ENCODE peak calls at places on chromosomes 12 and 14, in ten cellular contexts. B is A549, F is upper lobe of left lung, I is suprapubic skin, E is HepG2, Y is transverse colon, Z is H1, R is GM12878, T is sigmoid colon, J is ovary. O is an unnamed sample.

GRCh38 chr14:56659964-56660551 is 80.5 kb downstream of the TMEM260 start:
- DNase-seq in B (peak), F (no peak), I (no peak), E (peak), Y (no peak), Z (no peak), R (no peak), T (no peak), J (no peak), O (peak)

GRCh38 chr14:81582420-81582819 is 48.8 kb upstream of the SEL1L start:
- DNase-seq in B (no peak), F (no peak), I (no peak), E (no peak), Y (no peak), Z (no peak), R (no peak), T (no peak), J (no peak), O (no peak)

GRCh38 chr12:124396544-124397398 is 101.9 kb downstream of the RFLNA start:
- DNase-seq in B (no peak), F (no peak), I (no peak), E (no peak), Y (peak), Z (no peak), R (no peak), T (peak), J (peak), O (peak)

GRCh38 chr14:105193916-105194782 is 13.0 kb upstream of the NUDT14 start:
- DNase-seq in B (no peak), F (no peak), I (no peak), E (no peak), Y (no peak), Z (no peak), R (no peak), T (no peak), J (no peak), O (no peak)

GRCh38 chr12:107992870-107993451 is 136.1 kb upstream of the WSCD2 start:
- DNase-seq in B (peak), F (no peak), I (no peak), E (peak), Y (no peak), Z (peak), R (peak), T (no peak), J (no peak), O (peak)

GRCh38 chr14:52220924-52221802 is 46.3 kb upstream of the PTGDR start:
- DNase-seq in B (no peak), F (no peak), I (no peak), E (no peak), Y (no peak), Z (no peak), R (no peak), T (no peak), J (no peak), O (no peak)

GRCh38 chr12:115691123-115691522 is 586.4 kb downstream of the MED13L start:
- DNase-seq in B (no peak), F (no peak), I (no peak), E (no peak), Y (no peak), Z (no peak), R (no peak), T (no peak), J (no peak), O (no peak)

GRCh38 chr12:32069071-32069470 is 37.6 kb upstream of the BICD1 start:
- DNase-seq in B (peak), F (no peak), I (no peak), E (peak), Y (no peak), Z (no peak), R (no peak), T (no peak), J (no peak), O (no peak)

GRCh38 chr12:56151672-56152131 is 685 bp upstream of the MYL6B start:
- DNase-seq in B (peak), F (peak), I (no peak), E (peak), Y (peak), Z (peak), R (no peak), T (no peak), J (peak), O (peak)

GRCh38 chr12:42568952-42569916 is 20.3 kb downstream of the PRICKLE1 start:
- DNase-seq in B (no peak), F (no peak), I (no peak), E (peak), Y (no peak), Z (no peak), R (peak), T (no peak), J (no peak), O (no peak)

GRCh38 chr14:67418368-67419174 is 6.6 kb upstream of the PLEK2 start:
- DNase-seq in B (no peak), F (no peak), I (no peak), E (no peak), Y (peak), Z (no peak), R (no peak), T (peak), J (no peak), O (peak)

GRCh38 chr14:75884198-75884611 is 97.6 kb downstream of the TGFB3 start:
- DNase-seq in B (no peak), F (no peak), I (no peak), E (no peak), Y (no peak), Z (no peak), R (no peak), T (no peak), J (no peak), O (no peak)

GRCh38 chr14:32625211-32625610 is 296.1 kb downstream of the AKAP6 start:
- DNase-seq in B (no peak), F (no peak), I (no peak), E (no peak), Y (no peak), Z (no peak), R (no peak), T (no peak), J (no peak), O (no peak)

GRCh38 chr14:32085845-32086383 is 8.8 kb downstream of the ARHGAP5 start:
- DNase-seq in B (no peak), F (no peak), I (no peak), E (no peak), Y (no peak), Z (no peak), R (no peak), T (no peak), J (no peak), O (no peak)

GRCh38 chr14:29757188-29757680 is 170.4 kb downstream of the PRKD1 start:
- DNase-seq in B (no peak), F (no peak), I (no peak), E (no peak), Y (no peak), Z (no peak), R (no peak), T (no peak), J (no peak), O (no peak)

GRCh38 chr12:114405199-114405448 is 820 bp downstream of the TBX5 start:
- DNase-seq in B (no peak), F (no peak), I (no peak), E (no peak), Y (no peak), Z (no peak), R (no peak), T (no peak), J (no peak), O (no peak)

GRCh38 chr12:43107401-43107800 is 444.6 kb downstream of the ADAMTS20 start:
- DNase-seq in B (no peak), F (no peak), I (no peak), E (no peak), Y (no peak), Z (no peak), R (no peak), T (no peak), J (no peak), O (no peak)

GRCh38 chr14:34997762-34998161 is 15.0 kb downstream of the SRP54 start:
- DNase-seq in B (no peak), F (no peak), I (no peak), E (no peak), Y (no peak), Z (no peak), R (no peak), T (no peak), J (no peak), O (no peak)

GRCh38 chr12:54932691-54933090 is 51.9 kb downstream of the TESPA1 start:
- DNase-seq in B (no peak), F (no peak), I (no peak), E (no peak), Y (no peak), Z (no peak), R (no peak), T (no peak), J (no peak), O (peak)

GRCh38 chr12:90953956-90954421 is 987 bp downstream of the CCER1 start:
- DNase-seq in B (no peak), F (no peak), I (no peak), E (peak), Y (no peak), Z (peak), R (no peak), T (no peak), J (no peak), O (peak)

GRCh38 chr12:26271889-26272492 is 76.6 kb downstream of the SSPN start:
- DNase-seq in B (no peak), F (peak), I (no peak), E (no peak), Y (peak), Z (no peak), R (peak), T (peak), J (peak), O (peak)

GRCh38 chr12:17352164-17352563 is 737.8 kb downstream of the RERGL start:
- DNase-seq in B (no peak), F (no peak), I (no peak), E (no peak), Y (no peak), Z (no peak), R (no peak), T (no peak), J (no peak), O (no peak)

GRCh38 chr14:70808023-70808401 is 1.3 kb downstream of the MAP3K9 start:
- DNase-seq in B (peak), F (peak), I (no peak), E (peak), Y (peak), Z (no peak), R (no peak), T (no peak), J (no peak), O (no peak)

GRCh38 chr14:32010561-32011188 is 66.4 kb upstream of the ARHGAP5 start:
- DNase-seq in B (peak), F (no peak), I (no peak), E (peak), Y (no peak), Z (no peak), R (no peak), T (no peak), J (no peak), O (peak)

GRCh38 chr12:42442888-42443287 is 116.9 kb downstream of the PPHLN1 start:
- DNase-seq in B (no peak), F (no peak), I (no peak), E (no peak), Y (no peak), Z (no peak), R (no peak), T (no peak), J (no peak), O (peak)

GRCh38 chr12:105705765-105706164 is 375.3 kb downstream of the C12orf75 start:
- DNase-seq in B (peak), F (no peak), I (no peak), E (peak), Y (peak), Z (peak), R (no peak), T (peak), J (peak), O (peak)

GRCh38 chr14:77603654-77604270 is 12.7 kb downstream of the SPTLC2 start:
- DNase-seq in B (peak), F (peak), I (no peak), E (peak), Y (peak), Z (no peak), R (no peak), T (no peak), J (no peak), O (peak)

GRCh38 chr12:5171701-5172100 is 128.0 kb downstream of the KCNA5 start:
- DNase-seq in B (peak), F (no peak), I (no peak), E (peak), Y (peak), Z (peak), R (no peak), T (no peak), J (no peak), O (no peak)

GRCh38 chr12:10186299-10186698 is 7.5 kb downstream of the TMEM52B start:
- DNase-seq in B (no peak), F (peak), I (no peak), E (no peak), Y (peak), Z (no peak), R (no peak), T (peak), J (no peak), O (no peak)

GRCh38 chr12:113332688-113333087 is 2.2 kb downstream of the SLC8B1 start:
- DNase-seq in B (no peak), F (no peak), I (no peak), E (no peak), Y (no peak), Z (no peak), R (no peak), T (no peak), J (no peak), O (no peak)

GRCh38 chr14:51004352-51004800 is 60.1 kb upstream of the PYGL start:
- DNase-seq in B (peak), F (peak), I (no peak), E (no peak), Y (peak), Z (no peak), R (no peak), T (peak), J (no peak), O (no peak)

GRCh38 chr14:59333668-59334067 is 131.5 kb downstream of the GPR135 start:
- DNase-seq in B (no peak), F (no peak), I (no peak), E (peak), Y (no peak), Z (no peak), R (no peak), T (peak), J (no peak), O (no peak)

GRCh38 chr14:25061923-25062321 is 12.0 kb upstream of the STXBP6 start:
- DNase-seq in B (no peak), F (no peak), I (no peak), E (no peak), Y (no peak), Z (no peak), R (no peak), T (no peak), J (no peak), O (no peak)

GRCh38 chr12:72264548-72265175 is 7.5 kb upstream of the TRHDE start:
- DNase-seq in B (no peak), F (no peak), I (no peak), E (peak), Y (no peak), Z (no peak), R (no peak), T (no peak), J (no peak), O (peak)

GRCh38 chr12:54033980-54034783 is 1.3 kb downstream of the HOXC5 start:
- DNase-seq in B (no peak), F (no peak), I (peak), E (no peak), Y (no peak), Z (no peak), R (no peak), T (no peak), J (peak), O (no peak)

GRCh38 chr14:62125793-62126192 is 363.6 kb downstream of the SNAPC1 start:
- DNase-seq in B (no peak), F (no peak), I (no peak), E (no peak), Y (no peak), Z (no peak), R (no peak), T (no peak), J (no peak), O (no peak)

GRCh38 chr12:28121433-28121832 is 68.8 kb upstream of the CCDC91 start:
- DNase-seq in B (no peak), F (no peak), I (no peak), E (no peak), Y (no peak), Z (no peak), R (no peak), T (no peak), J (no peak), O (no peak)

GRCh38 chr12:122081697-122082221 is 3.2 kb downstream of the MLXIP start:
- DNase-seq in B (no peak), F (peak), I (no peak), E (no peak), Y (peak), Z (no peak), R (peak), T (peak), J (peak), O (peak)
- TF ChIP-seq EP300 in B (no peak), F (no peak), I (no peak), E (no peak), Y (no peak), Z (no peak), R (no peak), T (no peak), J (no peak), O (no peak)

GRCh38 chr14:68521952-68522509 is 270.8 kb downstream of the ZFP36L1 start:
- DNase-seq in B (no peak), F (no peak), I (peak), E (no peak), Y (no peak), Z (no peak), R (no peak), T (no peak), J (no peak), O (no peak)
- TF ChIP-seq CTCF in B (no peak), F (no peak), I (no peak), E (no peak), Y (no peak), Z (no peak), R (no peak), T (no peak), J (no peak), O (no peak)

GRCh38 chr12:94956936-94957464 is 46.5 kb downstream of the NDUFA12 start:
- DNase-seq in B (no peak), F (no peak), I (no peak), E (no peak), Y (no peak), Z (no peak), R (no peak), T (no peak), J (no peak), O (no peak)

GRCh38 chr12:94955193-94955592 is 48.3 kb downstream of the NDUFA12 start:
- DNase-seq in B (no peak), F (no peak), I (no peak), E (no peak), Y (no peak), Z (no peak), R (no peak), T (no peak), J (no peak), O (no peak)

GRCh38 chr12:94951071-94951639 is 52.3 kb downstream of the NDUFA12 start:
- DNase-seq in B (no peak), F (no peak), I (no peak), E (no peak), Y (no peak), Z (no peak), R (no peak), T (no peak), J (no peak), O (no peak)

GRCh38 chr12:94952325-94952724 is 51.2 kb downstream of the NDUFA12 start:
- DNase-seq in B (no peak), F (no peak), I (no peak), E (no peak), Y (no peak), Z (no peak), R (no peak), T (no peak), J (no peak), O (no peak)

DNA sequence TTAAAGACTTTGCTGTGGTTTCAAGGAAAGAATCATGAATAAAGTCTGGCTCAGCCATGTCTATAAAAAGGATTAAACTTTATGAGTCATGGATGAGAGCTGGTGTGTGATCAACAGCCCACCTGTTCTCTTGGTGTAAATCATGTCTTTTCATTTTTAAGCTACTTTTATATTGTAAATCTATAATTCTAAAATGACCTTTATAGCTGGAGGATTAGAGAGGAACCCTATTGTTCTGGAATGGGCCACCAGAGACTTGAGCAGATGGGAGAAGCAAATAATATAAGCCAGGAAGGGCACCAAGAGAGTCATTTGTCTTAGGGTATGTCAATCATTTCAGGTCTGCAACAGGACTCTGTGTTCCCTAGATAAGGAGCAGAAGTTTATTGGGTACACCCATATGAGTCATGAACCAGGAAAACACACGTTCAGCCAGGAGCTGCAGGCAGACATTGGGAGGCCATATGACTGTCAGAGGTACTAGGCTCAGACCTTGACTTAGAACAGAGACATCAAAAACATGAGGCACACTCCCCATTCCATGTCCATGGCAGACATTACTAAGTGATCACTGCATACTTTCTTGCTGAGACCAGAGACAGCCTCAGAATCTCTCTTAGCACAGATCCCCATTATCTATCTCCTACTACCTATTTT is 49.3 kb downstream of the NDUFA12 start:
- DNase-seq in B (peak), F (no peak), I (no peak), E (no peak), Y (peak), Z (no peak), R (no peak), T (no peak), J (no peak), O (peak)
- TF ChIP-seq EP300 in B (no peak), F (no peak), I (no peak), E (no peak), Y (peak), Z (no peak), R (no peak), T (peak), J (no peak), O (peak)

GRCh38 chr12:7629465-7629864 is 36.2 kb downstream of the APOBEC1 start:
- DNase-seq in B (no peak), F (no peak), I (no peak), E (no peak), Y (no peak), Z (no peak), R (no peak), T (no peak), J (no peak), O (no peak)
- TF ChIP-seq CTCF in B (no peak), F (no peak), I (no peak), E (no peak), Y (no peak), Z (no peak), R (no peak), T (no peak), J (no peak), O (no peak)

O was measured in K562.